ENCODE peak calls at places on chromosomes 13 and 19, in ten cellular contexts. I is cardiac fibroblast; O is stromal cell of bone marrow; Z is stimulated activated CD8-positive, alpha-beta memory T cell treated with anti-CD3 and anti-CD28 coated beads, Interleukin-15, amount 100 ng/mL, for 48 hours; T is NCI-H460; P is mesendoderm; N is hypothalamus; A is A673; J is psoas muscle; R is stimulated activated CD4-positive, alpha-beta T cell treated with anti-CD3 and anti-CD28 coated beads, TNF-alpha, amount 100 ng/mL, for 24 hours. H is an unnamed sample.

GRCh38 chr13:109719962-109720646 is 66.3 kb downstream of the IRS2 start:
- DNase-seq in I (no peak), O (no peak), Z (no peak), T (no peak), P (no peak), N (no peak), A (no peak), J (no peak), R (no peak), H (no peak)

GRCh38 chr19:50167314-50167721 is 4.2 kb upstream of the IZUMO2 start:
- DNase-seq in I (no peak), O (no peak), Z (no peak), T (no peak), P (no peak), N (no peak), A (peak), J (no peak), R (no peak), H (no peak)

GRCh38 chr19:33273881-33274662 is 28.3 kb downstream of the CEBPA start:
- DNase-seq in I (peak), O (peak), Z (peak), T (peak), P (no peak), N (no peak), A (peak), J (no peak), R (peak), H (no peak)

GRCh38 chr13:79901336-79901735 is 420.4 kb downstream of the NDFIP2 start:
- DNase-seq in I (peak), O (no peak), Z (no peak), T (no peak), P (peak), N (no peak), A (peak), J (no peak), R (no peak), H (no peak)

GRCh38 chr13:109785892-109786450 is 412 bp downstream of the IRS2 start:
- DNase-seq in I (no peak), O (no peak), Z (no peak), T (no peak), P (peak), N (no peak), A (no peak), J (no peak), R (no peak), H (no peak)

GRCh38 chr19:29889702-29890101 is 52.3 kb upstream of the URI1 start:
- DNase-seq in I (no peak), O (no peak), Z (no peak), T (no peak), P (no peak), N (no peak), A (no peak), J (no peak), R (no peak), H (no peak)

GRCh38 chr13:51175001-51175400 is 47.2 kb upstream of the FAM124A start:
- DNase-seq in I (no peak), O (no peak), Z (no peak), T (no peak), P (peak), N (no peak), A (no peak), J (no peak), R (no peak), H (no peak)

GRCh38 chr13:106566682-106567420 is 1.1 kb downstream of the ARGLU1 start:
- DNase-seq in I (peak), O (peak), Z (peak), T (peak), P (peak), N (peak), A (peak), J (peak), R (peak), H (peak)

GRCh38 chr13:24727731-24728601 is 36.0 kb upstream of the RNF17 start:
- DNase-seq in I (peak), O (peak), Z (peak), T (peak), P (peak), N (peak), A (peak), J (no peak), R (peak), H (peak)

GRCh38 chr19:40594657-40595077 is 6.5 kb upstream of the LTBP4 start:
- DNase-seq in I (peak), O (no peak), Z (no peak), T (no peak), P (no peak), N (no peak), A (no peak), J (no peak), R (no peak), H (no peak)

GRCh38 chr19:49016067-49016839 is 638 bp downstream of the LHB start:
- DNase-seq in I (no peak), O (no peak), Z (no peak), T (no peak), P (no peak), N (no peak), A (no peak), J (no peak), R (no peak), H (no peak)

GRCh38 chr13:77952737-77953136 is 34.1 kb upstream of the EDNRB start:
- DNase-seq in I (no peak), O (no peak), Z (no peak), T (no peak), P (peak), N (no peak), A (no peak), J (no peak), R (no peak), H (no peak)

GRCh38 chr19:42989851-42990250 is 36.4 kb downstream of the PSG11 start:
- DNase-seq in I (no peak), O (no peak), Z (no peak), T (no peak), P (no peak), N (no peak), A (no peak), J (no peak), R (no peak), H (no peak)

GRCh38 chr19:17041994-17042393 is 15.4 kb upstream of the CPAMD8 start:
- DNase-seq in I (no peak), O (peak), Z (no peak), T (no peak), P (no peak), N (no peak), A (no peak), J (no peak), R (no peak), H (peak)

GRCh38 chr13:113930711-113931637 is 42.9 kb downstream of the C13orf46 start:
- DNase-seq in I (no peak), O (no peak), Z (peak), T (no peak), P (no peak), N (no peak), A (no peak), J (no peak), R (peak), H (no peak)

GRCh38 chr13:36914648-36915047 is 5.4 kb downstream of the SMAD9 start:
- DNase-seq in I (no peak), O (no peak), Z (no peak), T (no peak), P (no peak), N (no peak), A (no peak), J (no peak), R (no peak), H (no peak)

GRCh38 chr13:98889419-98890079 is 88.3 kb downstream of the DOCK9 start:
- DNase-seq in I (no peak), O (no peak), Z (no peak), T (no peak), P (no peak), N (no peak), A (no peak), J (no peak), R (no peak), H (no peak)